ENCODE peak calls at places on chromosome 3, in five cellular contexts. One of them, this sample, is unnamed.

GRCh38 chr3:151477596-151478375 is 16.9 kb upstream of the IGSF10 start:
- DNase-seq in mesenteric fat pad: no peak
- DNase-seq in lower leg skin: no peak
- DNase-seq in GM03348: no peak
- DNase-seq in amygdala: no peak
- DNase-seq in this sample: no peak

GRCh38 chr3:184505479-184505878 is 56.1 kb upstream of the EPHB3 start:
- DNase-seq in lower leg skin: no peak
- DNase-seq in GM03348: no peak
- DNase-seq in mesenteric fat pad: no peak
- DNase-seq in amygdala: no peak
- DNase-seq in this sample: no peak

GRCh38 chr3:108089544-108089943 is 1.3 kb downstream of the CD47 start:
- DNase-seq in mesenteric fat pad: no peak
- DNase-seq in GM03348: no peak
- DNase-seq in lower leg skin: no peak
- DNase-seq in amygdala: no peak
- DNase-seq in this sample: no peak

GRCh38 chr3:25962255-25962654 is 172.4 kb downstream of the OXSM start:
- DNase-seq in mesenteric fat pad: no peak
- DNase-seq in GM03348: no peak
- DNase-seq in amygdala: no peak
- DNase-seq in lower leg skin: no peak
- DNase-seq in this sample: no peak

GRCh38 chr3:156024904-156025303 is 95.5 kb upstream of the KCNAB1 start:
- DNase-seq in amygdala: no peak
- DNase-seq in mesenteric fat pad: no peak
- DNase-seq in lower leg skin: no peak
- DNase-seq in GM03348: peak; percentile 52
- DNase-seq in this sample: no peak

GRCh38 chr3:157166115-157166514 is 6.2 kb upstream of the CCNL1 start:
- DNase-seq in lower leg skin: no peak
- DNase-seq in amygdala: no peak
- DNase-seq in GM03348: no peak
- DNase-seq in mesenteric fat pad: no peak
- DNase-seq in this sample: no peak

GRCh38 chr3:31353166-31353565 is 179.6 kb upstream of the STT3B start:
- DNase-seq in GM03348: no peak
- DNase-seq in lower leg skin: no peak
- DNase-seq in amygdala: no peak
- DNase-seq in mesenteric fat pad: no peak
- DNase-seq in this sample: no peak

GRCh38 chr3:7977245-7978103 is 524.1 kb upstream of the LMCD1 start:
- DNase-seq in mesenteric fat pad: no peak
- DNase-seq in amygdala: no peak
- DNase-seq in GM03348: no peak
- DNase-seq in lower leg skin: no peak
- DNase-seq in this sample: peak; percentile 69

GRCh38 chr3:55461896-55462295 is 25.2 kb downstream of the WNT5A start:
- DNase-seq in mesenteric fat pad: no peak
- DNase-seq in amygdala: no peak
- DNase-seq in lower leg skin: no peak
- DNase-seq in GM03348: peak; percentile 56
- DNase-seq in this sample: peak; percentile 13

GRCh38 chr3:171056528-171056927 is 30.0 kb upstream of the SLC2A2 start:
- DNase-seq in amygdala: no peak
- DNase-seq in GM03348: no peak
- DNase-seq in mesenteric fat pad: no peak
- DNase-seq in lower leg skin: no peak
- DNase-seq in this sample: peak; percentile 68

GRCh38 chr3:149673393-149673792 is 15.6 kb upstream of the WWTR1 start:
- DNase-seq in lower leg skin: no peak
- DNase-seq in mesenteric fat pad: no peak
- DNase-seq in amygdala: no peak
- DNase-seq in GM03348: peak; percentile 64
- DNase-seq in this sample: no peak

This sample was measured in RCC 7860.